ENCODE peak calls at places on chromosomes 4 and X, in four cellular contexts. One of them, this sample, is unnamed.

GRCh38 chrX:136909119-136909705 is 28.7 kb upstream of the RBMX start:
- DNase-seq in K562: peak; percentile 93
- DNase-seq in GM12878: peak; percentile 12
- DNase-seq in HepG2: peak; percentile 26
- DNase-seq in this sample: peak; percentile 92

GRCh38 chr4:24607338-24607737 is 23.0 kb upstream of the DHX15 start:
- DNase-seq in K562: no peak
- DNase-seq in GM12878: no peak
- DNase-seq in HepG2: no peak
- DNase-seq in this sample: no peak

GRCh38 chr4:145909331-145909730 is 29.3 kb downstream of the ZNF827 start:
- DNase-seq in K562: peak; percentile 55
- DNase-seq in GM12878: no peak
- DNase-seq in HepG2: no peak
- DNase-seq in this sample: peak; percentile 48

GRCh38 chr4:183335369-183335940 is 13.2 kb upstream of the CLDN24 start:
- DNase-seq in K562: no peak
- DNase-seq in GM12878: no peak
- DNase-seq in HepG2: peak; percentile 31
- DNase-seq in this sample: no peak

GRCh38 chr4:3643518-3644433 is 111.6 kb upstream of the LRPAP1 start:
- DNase-seq in K562: no peak
- DNase-seq in GM12878: no peak
- DNase-seq in HepG2: no peak
- DNase-seq in this sample: no peak

GRCh38 chr4:25154594-25155265 is 5.5 kb downstream of the SEPSECS start:
- DNase-seq in K562: no peak
- DNase-seq in GM12878: no peak
- DNase-seq in HepG2: peak; percentile 84
- DNase-seq in this sample: no peak

GRCh38 chrX:38985375-38985774 is 184.1 kb downstream of the MID1IP1 start:
- DNase-seq in K562: peak; percentile 22
- DNase-seq in GM12878: no peak
- DNase-seq in HepG2: no peak
- DNase-seq in this sample: peak; percentile 19

GRCh38 chr4:18155062-18156041 is 133.8 kb upstream of the LCORL start:
- DNase-seq in K562: no peak
- DNase-seq in GM12878: no peak
- DNase-seq in HepG2: no peak
- DNase-seq in this sample: no peak

GRCh38 chr4:174580597-174580996 is 58.3 kb upstream of the HPGD start:
- DNase-seq in K562: no peak
- DNase-seq in GM12878: no peak
- DNase-seq in HepG2: no peak
- DNase-seq in this sample: no peak

GRCh38 chr4:30617836-30618235 is 102.3 kb upstream of the PCDH7 start:
- DNase-seq in K562: no peak
- DNase-seq in GM12878: no peak
- DNase-seq in HepG2: no peak
- DNase-seq in this sample: no peak

GRCh38 chr4:5462254-5462835 is 246.0 kb downstream of the EVC2 start:
- DNase-seq in K562: no peak
- DNase-seq in GM12878: no peak
- DNase-seq in HepG2: no peak
- DNase-seq in this sample: no peak

GRCh38 chrX:29553542-29553941 is 661.8 kb upstream of the MAGEB2 start:
- DNase-seq in K562: no peak
- DNase-seq in GM12878: no peak
- DNase-seq in HepG2: no peak
- DNase-seq in this sample: no peak

GRCh38 chrX:154967603-154968002 is 54.9 kb downstream of the F8 start:
- DNase-seq in K562: no peak
- DNase-seq in GM12878: no peak
- DNase-seq in HepG2: no peak
- DNase-seq in this sample: no peak

GRCh38 chr4:76943129-76943620 is 6.4 kb upstream of the SEPTIN11 start:
- DNase-seq in K562: peak; percentile 49
- DNase-seq in GM12878: no peak
- DNase-seq in HepG2: no peak
- DNase-seq in this sample: no peak

GRCh38 chr4:182809417-182810102 is 107.6 kb downstream of the DCTD start:
- DNase-seq in K562: no peak
- DNase-seq in GM12878: no peak
- DNase-seq in HepG2: peak; percentile 6
- DNase-seq in this sample: no peak

GRCh38 chrX:37767438-37767837 is 12.4 kb upstream of the CYBB start:
- DNase-seq in K562: no peak
- DNase-seq in GM12878: no peak
- DNase-seq in HepG2: no peak
- DNase-seq in this sample: no peak

GRCh38 chr4:105613326-105613725 is 60.9 kb downstream of the ARHGEF38 start:
- DNase-seq in K562: no peak
- DNase-seq in GM12878: no peak
- DNase-seq in HepG2: no peak
- DNase-seq in this sample: no peak

GRCh38 chrX:24242649-24243556 is 71.0 kb downstream of the SUPT20HL2 start:
- DNase-seq in K562: no peak
- DNase-seq in GM12878: peak; percentile 95
- DNase-seq in HepG2: peak; percentile 9
- DNase-seq in this sample: no peak

GRCh38 chr4:173399016-173399415 is at the start of gene SCRG1:
- DNase-seq in K562: no peak
- DNase-seq in GM12878: no peak
- DNase-seq in HepG2: no peak
- DNase-seq in this sample: no peak

GRCh38 chrX:15769300-15769954 is 20.9 kb upstream of the ZRSR2 start:
- DNase-seq in K562: no peak
- DNase-seq in GM12878: no peak
- DNase-seq in HepG2: no peak
- DNase-seq in this sample: no peak

GRCh38 chr4:151522790-151523332 is 113.9 kb downstream of the FHIP1A start:
- DNase-seq in K562: no peak
- DNase-seq in GM12878: no peak
- DNase-seq in HepG2: no peak
- DNase-seq in this sample: no peak

GRCh38 chr4:6900181-6900812 is 9.3 kb upstream of the TBC1D14 start:
- DNase-seq in K562: no peak
- DNase-seq in GM12878: no peak
- DNase-seq in HepG2: no peak
- DNase-seq in this sample: no peak

GRCh38 chr4:114688063-114688462 is 89.5 kb downstream of the UGT8 start:
- DNase-seq in K562: no peak
- DNase-seq in GM12878: no peak
- DNase-seq in HepG2: no peak
- DNase-seq in this sample: no peak

GRCh38 chr4:182862921-182863320 is 54.3 kb downstream of the DCTD start:
- DNase-seq in K562: no peak
- DNase-seq in GM12878: no peak
- DNase-seq in HepG2: no peak
- DNase-seq in this sample: no peak

GRCh38 chrX:131445955-131446354 is 97.9 kb upstream of the OR13H1 start:
- DNase-seq in K562: no peak
- DNase-seq in GM12878: no peak
- DNase-seq in HepG2: no peak
- DNase-seq in this sample: no peak

GRCh38 chrX:43560247-43560946 is 95.7 kb upstream of the MAOA start:
- DNase-seq in K562: no peak
- DNase-seq in GM12878: no peak
- DNase-seq in HepG2: no peak
- DNase-seq in this sample: no peak

GRCh38 chr4:149933120-149933519 is 117.5 kb upstream of the IQCM start:
- DNase-seq in K562: no peak
- DNase-seq in GM12878: no peak
- DNase-seq in HepG2: no peak
- DNase-seq in this sample: no peak

GRCh38 chr4:140777401-140777800 is 21.2 kb upstream of the TBC1D9 start:
- DNase-seq in K562: no peak
- DNase-seq in GM12878: no peak
- DNase-seq in HepG2: no peak
- DNase-seq in this sample: no peak

GRCh38 chr4:4991541-4992099 is 27.6 kb downstream of the CYTL1 start:
- DNase-seq in K562: no peak
- DNase-seq in GM12878: no peak
- DNase-seq in HepG2: no peak
- DNase-seq in this sample: no peak

GRCh38 chr4:11741190-11741652 is 312.5 kb upstream of the HS3ST1 start:
- DNase-seq in K562: no peak
- DNase-seq in GM12878: no peak
- DNase-seq in HepG2: no peak
- DNase-seq in this sample: no peak

DNA sequence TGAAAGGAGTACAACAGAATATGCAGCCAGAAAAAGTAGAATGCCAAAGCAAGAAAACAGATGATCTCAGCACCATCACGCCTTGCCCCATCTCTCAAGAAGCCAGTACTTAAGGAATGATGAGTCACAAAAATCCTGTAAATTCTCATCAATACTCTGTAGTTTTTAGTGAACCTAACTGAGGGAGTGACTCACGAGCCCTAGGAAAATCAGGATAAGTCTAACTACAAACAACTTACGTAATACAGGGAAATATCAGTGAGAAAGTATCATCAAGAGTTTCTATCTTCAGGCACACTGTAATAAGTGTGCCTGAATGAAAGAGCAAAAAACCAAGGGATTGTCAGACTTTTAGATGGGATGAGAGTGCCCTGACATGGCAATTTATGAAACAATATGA is 644.4 kb downstream of the STPG2 start:
- DNase-seq in K562: no peak
- DNase-seq in GM12878: no peak
- DNase-seq in HepG2: no peak
- DNase-seq in this sample: no peak
- TF ChIP-seq SP1 in K562: no peak
- TF ChIP-seq SP1 in GM12878: no peak
- TF ChIP-seq SP1 in HepG2: no peak
- TF ChIP-seq SP1 in this sample: no peak

GRCh38 chrX:104343408-104344129 is 88.8 kb upstream of the ESX1 start:
- DNase-seq in K562: peak; percentile 23
- DNase-seq in GM12878: peak; percentile 7
- DNase-seq in HepG2: peak; percentile 49
- DNase-seq in this sample: peak; percentile 79
- TF ChIP-seq FOXK2 in K562: no peak
- TF ChIP-seq FOXK2 in GM12878: no peak
- TF ChIP-seq FOXK2 in HepG2: no peak
- TF ChIP-seq FOXK2 in this sample: no peak

GRCh38 chrX:77755561-77755960 is 30.5 kb downstream of the ATRX start:
- DNase-seq in K562: no peak
- DNase-seq in GM12878: no peak
- DNase-seq in HepG2: no peak
- DNase-seq in this sample: no peak
- TF ChIP-seq TARDBP in K562: no peak
- TF ChIP-seq TARDBP in GM12878: no peak
- TF ChIP-seq TARDBP in HepG2: no peak
- TF ChIP-seq TARDBP in this sample: no peak

DNA sequence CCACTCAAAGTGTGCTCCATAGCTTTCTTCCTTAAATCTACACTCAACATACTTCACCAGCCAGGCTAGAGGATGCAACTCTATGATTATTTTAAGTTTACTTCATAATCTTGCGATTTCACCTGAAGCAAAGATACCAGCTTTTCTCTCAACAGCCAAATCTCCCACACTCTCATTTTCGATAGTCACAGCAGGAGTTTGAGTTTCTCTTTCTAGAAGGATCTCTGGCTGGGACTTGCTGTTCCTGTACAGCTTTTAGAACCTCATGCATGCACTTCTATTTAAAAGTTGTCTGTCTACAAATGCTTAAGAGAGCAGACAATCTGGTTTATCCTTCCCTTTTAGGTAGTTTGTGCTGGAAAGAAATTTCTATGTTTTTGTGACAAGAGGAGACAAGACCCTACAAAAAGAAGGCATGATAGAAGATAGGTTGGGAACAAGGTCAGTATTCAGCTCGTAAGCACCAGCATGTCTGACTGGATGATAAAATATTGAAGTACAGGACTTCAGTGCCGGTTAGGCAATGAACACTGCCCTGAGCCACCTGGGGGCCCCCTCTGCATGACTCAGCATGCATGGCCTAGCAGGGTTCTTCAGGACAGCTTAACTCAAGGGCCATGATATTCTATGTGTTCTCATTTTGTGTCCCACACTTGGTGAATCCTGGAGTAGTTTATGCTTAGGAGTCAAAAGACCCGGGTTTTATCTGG is 65.6 kb downstream of the ATXN3L start:
- DNase-seq in K562: peak; percentile 56
- DNase-seq in GM12878: peak; percentile 56
- DNase-seq in HepG2: peak; percentile 8
- DNase-seq in this sample: no peak
- TF ChIP-seq SP1 in K562: no peak
- TF ChIP-seq SP1 in GM12878: no peak
- TF ChIP-seq SP1 in HepG2: no peak
- TF ChIP-seq SP1 in this sample: no peak